ENCODE peak calls at places on chromosomes 12 and 14, in eight cellular contexts. P, T, G, M, V, H, S and I are unnamed samples. For H3K36me3, the result is how much of the 10 kb centered on the place peaks cover.

GRCh38 chr12:42987216-42987631 is 397.7 kb upstream of the PRICKLE1 start:
- DNase-seq in S (no peak), P (no peak), M (no peak), T (no peak), H (no peak), V (no peak), G (no peak), I (no peak)

GRCh38 chr14:99067141-99067920 is 204.7 kb downstream of the BCL11B start:
- DNase-seq in P (no peak), V (no peak), T (no peak), M (no peak), G (no peak), H (no peak), S (no peak), I (peak)

GRCh38 chr12:93912086-93912733 is 235.0 kb downstream of the CRADD start:
- DNase-seq in G (peak), T (no peak), P (no peak), S (no peak), V (no peak), H (no peak), M (no peak), I (no peak)

GRCh38 chr12:102016472-102016871 is 45.3 kb downstream of the WASHC3 start:
- DNase-seq in P (no peak), G (no peak), M (no peak), V (no peak), T (no peak), S (no peak), H (no peak), I (no peak)

GRCh38 chr14:31263485-31264133 is 56.0 kb upstream of the HECTD1 start:
- DNase-seq in M (no peak), T (peak), P (peak), G (peak), H (no peak), S (no peak), V (no peak), I (no peak)

GRCh38 chr14:42527141-42527540 is 920.5 kb downstream of the LRFN5 start:
- DNase-seq in G (no peak), M (no peak), T (no peak), V (no peak), S (no peak), H (no peak), P (no peak), I (no peak)

GRCh38 chr12:56720696-56721615 is 4.1 kb downstream of the NACA start:
- DNase-seq in T (no peak), G (no peak), P (no peak), S (no peak), H (no peak), V (no peak), M (no peak), I (no peak)

GRCh38 chr14:88463318-88463717 is 77.9 kb downstream of the SPATA7 start:
- DNase-seq in P (no peak), T (peak), V (no peak), H (no peak), M (no peak), S (no peak), G (no peak), I (peak)

GRCh38 chr12:24664151-24664550 is 284.8 kb downstream of the BCAT1 start:
- DNase-seq in S (no peak), H (no peak), V (no peak), G (no peak), M (no peak), P (no peak), T (no peak), I (no peak)

GRCh38 chr12:30269491-30269890 is 426.2 kb downstream of the IPO8 start:
- DNase-seq in H (no peak), S (no peak), T (no peak), G (no peak), P (no peak), M (no peak), V (no peak), I (no peak)

GRCh38 chr14:93219103-93219726 is 12.2 kb downstream of the UBR7 start:
- DNase-seq in V (peak), H (peak), T (peak), S (peak), P (no peak), M (no peak), G (peak), I (no peak)

GRCh38 chr14:101022121-101022520 is 118.6 kb upstream of the RTL1 start:
- DNase-seq in G (peak), M (no peak), H (no peak), S (no peak), P (no peak), V (no peak), T (peak), I (peak)

GRCh38 chr12:79247494-79247893 is 382.9 kb downstream of the SYT1 start:
- DNase-seq in H (no peak), V (no peak), S (no peak), G (no peak), T (no peak), P (no peak), M (no peak), I (no peak)

GRCh38 chr12:64884164-64884542 is 59.7 kb downstream of the TBC1D30 start:
- DNase-seq in G (no peak), P (no peak), H (no peak), M (no peak), V (no peak), T (no peak), S (no peak), I (no peak)

GRCh38 chr12:130281157-130281799 is 56.4 kb upstream of the PIWIL1 start:
- DNase-seq in V (peak), S (no peak), P (no peak), T (peak), G (no peak), H (no peak), M (no peak), I (no peak)

DNA sequence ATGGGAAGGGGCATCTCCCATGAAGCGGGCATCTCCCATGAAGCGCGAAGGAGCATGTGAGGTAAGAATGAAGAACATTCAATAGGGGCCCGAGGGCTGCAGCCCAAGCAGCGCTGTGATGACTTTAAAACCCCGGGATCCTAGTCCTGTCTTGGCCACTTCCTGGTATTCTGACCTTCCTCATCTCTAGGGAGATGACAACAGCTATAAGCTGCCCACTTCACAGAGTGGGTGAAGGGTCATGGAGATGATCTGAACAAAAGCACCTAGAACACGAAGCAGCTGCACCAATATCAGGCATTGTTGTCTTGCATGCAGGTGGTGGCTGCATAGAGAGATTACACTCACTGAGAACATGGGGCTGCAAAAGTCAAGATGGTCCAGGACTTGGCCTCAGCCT is 64.5 kb downstream of the SPTB start:
- DNase-seq in P (no peak), G (no peak), T (peak), V (no peak), M (no peak), S (no peak), H (no peak), I (no peak)
- H3K27ac ChIP-seq in P (no peak), G (no peak), T (no peak), V (no peak), M (no peak), S (no peak), H (no peak), I (no peak)

DNA sequence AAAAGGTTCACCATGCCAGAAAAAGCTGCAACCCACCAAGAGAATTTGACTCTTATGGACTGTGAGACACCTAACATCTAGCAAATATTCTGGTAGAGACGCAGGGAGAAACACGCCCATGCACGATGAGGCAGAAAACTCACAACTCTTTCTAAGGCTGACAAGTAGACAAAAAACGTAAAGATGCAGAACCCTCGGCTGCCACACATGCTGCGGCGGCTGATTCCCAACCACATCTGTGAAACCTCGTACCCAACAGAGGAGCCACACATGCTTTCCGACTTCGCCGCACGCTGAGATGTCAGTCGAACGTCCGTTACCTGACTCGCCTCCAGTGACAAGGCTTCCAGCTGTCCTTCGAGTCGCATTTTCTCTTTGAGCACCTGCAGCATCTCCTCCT is 21.8 kb downstream of the GOLGA3 start:
- DNase-seq in T (no peak), M (no peak), S (no peak), V (no peak), H (no peak), P (no peak), G (no peak), I (no peak)
- H3K36me3 ChIP-seq in T (half or more), M (half or more), S (under half), V (under half), H (under half), P (under half), G (half or more), I (under half)

GRCh38 chr12:10689146-10689545 is 15.3 kb upstream of the STYK1 start:
- DNase-seq in T (no peak), V (no peak), P (no peak), S (no peak), G (no peak), H (no peak), M (no peak), I (no peak)

GRCh38 chr12:10688042-10688441 is 14.2 kb upstream of the STYK1 start:
- DNase-seq in S (no peak), M (no peak), H (no peak), G (no peak), V (no peak), P (no peak), T (no peak), I (no peak)

GRCh38 chr12:10695852-10696251 is 22.0 kb upstream of the STYK1 start:
- DNase-seq in G (no peak), V (no peak), T (peak), P (no peak), M (no peak), H (no peak), S (no peak), I (no peak)

DNA sequence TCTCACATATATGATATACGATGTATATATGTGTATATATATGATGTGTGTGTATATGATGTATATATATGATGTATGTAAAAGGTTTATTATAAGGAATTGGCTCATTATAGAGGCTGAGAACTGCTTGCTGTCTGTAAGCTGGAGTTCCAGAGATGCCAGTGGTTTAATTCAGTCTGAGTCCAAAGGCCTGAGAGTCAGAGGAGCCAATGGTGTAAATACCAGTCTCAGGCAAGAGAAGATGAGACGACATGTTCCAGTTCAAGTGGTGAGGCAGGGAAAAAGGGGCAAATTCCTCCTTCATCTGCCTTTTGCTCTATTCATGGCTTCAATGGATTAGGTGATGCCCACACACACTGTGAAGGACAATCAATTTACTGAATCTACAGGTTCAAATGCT is 17.1 kb upstream of the STYK1 start:
- DNase-seq in V (no peak), S (no peak), M (no peak), T (no peak), H (no peak), G (no peak), P (no peak), I (no peak)
- H3K27ac ChIP-seq in V (no peak), S (no peak), M (no peak), T (no peak), H (no peak), G (no peak), P (no peak), I (no peak)

DNA sequence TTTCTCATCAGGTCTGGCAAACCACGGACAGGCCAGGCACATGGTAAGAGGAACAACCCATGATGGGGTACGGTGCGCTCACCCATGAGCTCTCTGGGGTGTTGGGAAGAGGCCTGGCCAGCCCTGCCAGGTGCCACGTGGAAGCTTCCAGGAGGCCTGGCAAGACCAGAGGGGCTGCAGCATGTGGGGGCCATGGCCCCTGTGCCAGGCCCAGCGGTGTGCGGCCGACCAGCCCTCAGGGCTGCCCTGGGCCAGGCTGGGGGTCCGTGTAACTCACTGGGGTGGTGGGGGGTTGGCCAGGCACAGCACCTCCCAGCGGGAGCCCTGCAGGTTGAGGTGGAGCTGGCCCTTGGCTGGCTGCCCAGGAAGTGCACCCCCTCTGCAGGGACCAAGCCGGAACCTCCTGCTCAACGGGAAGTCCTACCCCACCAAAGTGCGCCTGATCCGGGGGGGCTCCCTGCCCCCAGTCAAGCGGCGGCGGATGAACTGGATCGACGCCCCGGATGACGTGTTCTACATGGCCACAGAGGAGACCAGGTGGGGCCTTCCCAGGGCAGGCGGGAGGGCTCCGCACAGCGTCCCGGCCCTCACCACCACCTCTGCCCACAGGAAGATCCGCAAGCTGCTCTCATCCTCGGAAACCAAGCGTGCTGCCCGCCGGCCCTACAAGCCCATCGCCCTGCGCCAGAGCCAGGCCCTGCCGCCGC is 5.0 kb upstream of the CRIP2 start:
- DNase-seq in G (peak), M (no peak), T (no peak), V (no peak), S (no peak), H (no peak), P (no peak), I (no peak)
- H3K36me3 ChIP-seq in G (under half), M (under half), T (under half), V (under half), S (under half), H (under half), P (under half), I (half or more)

DNA sequence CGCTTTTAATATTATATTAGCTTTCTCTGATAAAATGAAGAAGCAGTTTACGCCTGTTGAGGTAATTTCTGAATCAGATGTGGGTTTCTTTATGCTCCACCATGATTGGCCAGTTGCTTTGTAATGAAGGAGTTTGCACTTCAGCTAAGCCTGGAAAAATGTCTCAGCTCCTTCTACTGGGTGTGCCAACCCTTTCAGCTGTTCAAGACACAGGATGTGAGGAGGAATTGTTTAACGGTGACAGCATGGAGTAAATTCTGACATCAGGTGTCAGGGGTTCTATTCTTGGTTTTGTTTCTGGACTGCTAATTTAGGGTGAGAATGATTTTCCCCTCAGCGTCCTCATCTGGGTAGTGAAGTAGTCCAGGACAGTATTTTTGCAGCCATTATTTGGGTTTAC is 43.5 kb downstream of the FLRT2 start:
- DNase-seq in M (no peak), T (no peak), V (no peak), G (no peak), S (no peak), H (no peak), P (no peak), I (no peak)
- H3K27ac ChIP-seq in M (no peak), T (no peak), V (no peak), G (no peak), S (no peak), H (no peak), P (no peak), I (no peak)

GRCh38 chr12:132668191-132669088 is 18.7 kb downstream of the POLE start:
- DNase-seq in T (peak), G (no peak), M (no peak), P (no peak), V (no peak), S (no peak), H (no peak), I (no peak)

GRCh38 chr12:132664206-132665148 is 22.7 kb downstream of the POLE start:
- DNase-seq in S (no peak), M (no peak), V (no peak), G (no peak), H (no peak), T (peak), P (no peak), I (no peak)

GRCh38 chr12:132662901-132663755 is 24.0 kb downstream of the POLE start:
- DNase-seq in H (no peak), G (no peak), V (no peak), T (no peak), S (no peak), P (no peak), M (no peak), I (no peak)

GRCh38 chr12:132665149-132665491 is 22.0 kb downstream of the POLE start:
- DNase-seq in T (no peak), M (no peak), G (no peak), H (no peak), S (no peak), P (no peak), V (no peak), I (no peak)

GRCh38 chr12:132665794-132666193 is 21.3 kb downstream of the POLE start:
- DNase-seq in S (no peak), M (no peak), P (no peak), H (no peak), T (no peak), V (no peak), G (no peak), I (no peak)
- H3K36me3 ChIP-seq in S (half or more), M (half or more), P (under half), H (under half), T (half or more), V (under half), G (half or more), I (half or more)

GRCh38 chr12:9707864-9708808 is 24.8 kb downstream of the CLECL1 start:
- DNase-seq in H (peak), T (peak), P (peak), S (peak), V (peak), G (peak), M (peak), I (no peak)
- H3K27ac ChIP-seq in H (no peak), T (no peak), P (no peak), S (no peak), V (peak), G (peak), M (no peak), I (no peak)

GRCh38 chr12:26966842-26967241 is 28.6 kb downstream of the FGFR1OP2 start:
- DNase-seq in V (no peak), H (no peak), P (no peak), M (no peak), T (no peak), S (no peak), G (no peak), I (no peak)
- H3K36me3 ChIP-seq in V (under half), H (under half), P (under half), M (half or more), T (under half), S (under half), G (under half), I (half or more)

GRCh38 chr14:103294091-103294490 is 39.9 kb upstream of the EIF5 start:
- DNase-seq in P (no peak), M (no peak), T (no peak), V (no peak), S (no peak), G (no peak), H (no peak), I (no peak)

GRCh38 chr14:103293465-103293864 is 40.6 kb upstream of the EIF5 start:
- DNase-seq in T (no peak), M (no peak), V (no peak), P (peak), G (no peak), H (no peak), S (no peak), I (no peak)

GRCh38 chr14:103298620-103299019 is 35.4 kb upstream of the EIF5 start:
- DNase-seq in M (no peak), V (no peak), H (no peak), T (no peak), S (no peak), G (no peak), P (no peak), I (no peak)

GRCh38 chr14:103296987-103297386 is 37.0 kb upstream of the EIF5 start:
- DNase-seq in H (no peak), V (no peak), P (no peak), G (no peak), S (no peak), M (no peak), T (peak), I (no peak)

DNA sequence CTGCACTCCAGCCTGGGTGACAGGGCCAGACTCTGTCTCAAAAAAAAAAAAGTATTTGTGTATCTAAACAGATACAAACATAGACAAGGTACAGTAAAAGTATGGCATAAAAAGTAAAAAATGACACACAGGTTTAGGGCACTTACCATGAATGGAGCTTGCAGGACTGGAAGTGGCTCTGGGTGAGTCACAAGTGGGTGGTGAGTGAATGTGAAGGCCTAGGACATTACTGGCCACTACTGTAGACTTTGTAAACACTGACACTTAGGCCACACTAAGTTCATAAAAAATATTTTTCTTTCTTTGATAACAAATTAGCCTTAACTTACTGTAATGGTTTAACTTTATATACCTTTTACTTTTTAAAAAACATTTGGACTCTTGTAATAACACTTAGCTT is 38.0 kb upstream of the EIF5 start:
- DNase-seq in V (no peak), T (no peak), H (no peak), S (no peak), M (no peak), P (no peak), G (no peak), I (no peak)
- H3K27ac ChIP-seq in V (no peak), T (no peak), H (no peak), S (no peak), M (no peak), P (no peak), G (no peak), I (no peak)

GRCh38 chr14:92144708-92145107 is 22.9 kb downstream of the CPSF2 start:
- DNase-seq in S (no peak), P (no peak), M (no peak), G (no peak), V (no peak), H (no peak), T (no peak), I (no peak)
- H3K36me3 ChIP-seq in S (under half), P (under half), M (half or more), G (under half), V (half or more), H (under half), T (half or more), I (half or more)